ENCODE peak calls at places on chromosomes 11 and 22, in five cellular contexts. One of them, this sample, is unnamed.

GRCh38 chr11:134515081-134515960 is 103.3 kb upstream of the B3GAT1 start:
- DNase-seq in fibroblast of the aortic adventitia: no peak
- DNase-seq in body of pancreas: no peak
- DNase-seq in T47D: no peak
- DNase-seq in Peyer's patch: peak; percentile 68
- DNase-seq in this sample: no peak

GRCh38 chr11:111538407-111539114 is 2.0 kb upstream of the LAYN start:
- DNase-seq in Peyer's patch: no peak
- DNase-seq in T47D: no peak
- DNase-seq in body of pancreas: no peak
- DNase-seq in fibroblast of the aortic adventitia: no peak
- DNase-seq in this sample: no peak

GRCh38 chr22:23243006-23243573 is 62.8 kb downstream of the BCR start:
- DNase-seq in body of pancreas: no peak
- DNase-seq in T47D: no peak
- DNase-seq in Peyer's patch: no peak
- DNase-seq in fibroblast of the aortic adventitia: no peak
- DNase-seq in this sample: peak; percentile 74

GRCh38 chr22:37453696-37454095 is 26.4 kb upstream of the ELFN2 start:
- DNase-seq in T47D: no peak
- DNase-seq in fibroblast of the aortic adventitia: no peak
- DNase-seq in body of pancreas: no peak
- DNase-seq in Peyer's patch: no peak
- DNase-seq in this sample: no peak

GRCh38 chr22:32501797-32502290 is 27.2 kb downstream of the FBXO7 start:
- DNase-seq in fibroblast of the aortic adventitia: no peak
- DNase-seq in T47D: no peak
- DNase-seq in Peyer's patch: no peak
- DNase-seq in body of pancreas: no peak
- DNase-seq in this sample: no peak

GRCh38 chr11:102780491-102780918 is at the start of gene MMP10:
- DNase-seq in Peyer's patch: no peak
- DNase-seq in body of pancreas: no peak
- DNase-seq in T47D: peak; percentile 68
- DNase-seq in fibroblast of the aortic adventitia: peak; percentile 74
- DNase-seq in this sample: no peak

GRCh38 chr11:63769044-63769718 is 606 bp upstream of the ZFTA start:
- DNase-seq in T47D: peak; percentile 64
- DNase-seq in Peyer's patch: peak; percentile 53
- DNase-seq in body of pancreas: peak; percentile 51
- DNase-seq in fibroblast of the aortic adventitia: no peak
- DNase-seq in this sample: no peak

GRCh38 chr11:43578346-43579170 is 102.0 kb upstream of the HSD17B12 start:
- DNase-seq in body of pancreas: no peak
- DNase-seq in Peyer's patch: no peak
- DNase-seq in fibroblast of the aortic adventitia: peak; percentile 42
- DNase-seq in T47D: no peak
- DNase-seq in this sample: no peak

GRCh38 chr11:97968071-97968470 is 1052.7 kb upstream of the CNTN5 start:
- DNase-seq in Peyer's patch: no peak
- DNase-seq in fibroblast of the aortic adventitia: no peak
- DNase-seq in T47D: no peak
- DNase-seq in body of pancreas: no peak
- DNase-seq in this sample: no peak

GRCh38 chr11:10654211-10655150 is 39.1 kb downstream of the IRAG1 start:
- DNase-seq in body of pancreas: peak; percentile 27
- DNase-seq in Peyer's patch: no peak
- DNase-seq in fibroblast of the aortic adventitia: peak; percentile 87
- DNase-seq in T47D: peak; percentile 74
- DNase-seq in this sample: peak; percentile 28

GRCh38 chr11:87736928-87737327 is 438.3 kb downstream of the RAB38 start:
- DNase-seq in fibroblast of the aortic adventitia: no peak
- DNase-seq in body of pancreas: no peak
- DNase-seq in T47D: no peak
- DNase-seq in Peyer's patch: no peak
- DNase-seq in this sample: no peak

GRCh38 chr22:49717322-49717919 is 110.3 kb downstream of the BRD1 start:
- DNase-seq in fibroblast of the aortic adventitia: no peak
- DNase-seq in Peyer's patch: no peak
- DNase-seq in T47D: no peak
- DNase-seq in body of pancreas: no peak
- DNase-seq in this sample: no peak

GRCh38 chr11:117417856-117418255 is 90.2 kb downstream of the CEP164 start:
- DNase-seq in body of pancreas: no peak
- DNase-seq in T47D: no peak
- DNase-seq in fibroblast of the aortic adventitia: no peak
- DNase-seq in Peyer's patch: no peak
- DNase-seq in this sample: no peak

GRCh38 chr11:76233936-76234703 is 27.8 kb upstream of the WNT11 start:
- DNase-seq in T47D: no peak
- DNase-seq in Peyer's patch: peak; percentile 62
- DNase-seq in body of pancreas: peak; percentile 24
- DNase-seq in fibroblast of the aortic adventitia: peak; percentile 51
- DNase-seq in this sample: no peak

GRCh38 chr11:12623869-12624268 is 50.4 kb upstream of the TEAD1 start:
- DNase-seq in fibroblast of the aortic adventitia: no peak
- DNase-seq in body of pancreas: no peak
- DNase-seq in Peyer's patch: no peak
- DNase-seq in T47D: no peak
- DNase-seq in this sample: no peak

GRCh38 chr11:69892237-69892985 is 73.2 kb upstream of the FGF3 start:
- DNase-seq in Peyer's patch: no peak
- DNase-seq in T47D: no peak
- DNase-seq in fibroblast of the aortic adventitia: no peak
- DNase-seq in body of pancreas: no peak
- DNase-seq in this sample: peak; percentile 52

GRCh38 chr11:115933564-115933963 is 429.3 kb upstream of the CADM1 start:
- DNase-seq in fibroblast of the aortic adventitia: no peak
- DNase-seq in T47D: no peak
- DNase-seq in body of pancreas: no peak
- DNase-seq in Peyer's patch: no peak
- DNase-seq in this sample: no peak

GRCh38 chr11:61526956-61527731 is 18.6 kb downstream of the LRRC10B start:
- DNase-seq in body of pancreas: peak; percentile 49
- DNase-seq in T47D: no peak
- DNase-seq in Peyer's patch: no peak
- DNase-seq in fibroblast of the aortic adventitia: no peak
- DNase-seq in this sample: no peak

GRCh38 chr22:33829549-33830280 is 90.6 kb downstream of the LARGE1 start:
- DNase-seq in T47D: no peak
- DNase-seq in fibroblast of the aortic adventitia: no peak
- DNase-seq in Peyer's patch: no peak
- DNase-seq in body of pancreas: no peak
- DNase-seq in this sample: no peak

This sample was measured in HAP-1.